ENCODE peak calls at places on chromosomes 1 and 21, in ten cellular contexts. F, C, O, R, L, E, G, T, B and J are unnamed samples.

GRCh38 chr1:9715536-9716226 is 64.2 kb downstream of the PIK3CD start:
- DNase-seq in C (no peak), F (peak; percentile 64), G (no peak), L (no peak), B (no peak), E (no peak), R (no peak), O (no peak), T (no peak), J (no peak)

GRCh38 chr1:31910933-31911332 is 27.2 kb downstream of the PTP4A2 start:
- DNase-seq in G (no peak), E (no peak), O (no peak), T (peak; percentile 46), F (no peak), B (peak; percentile 47), R (no peak), L (peak; percentile 24), C (no peak), J (no peak)

GRCh38 chr21:36635991-36636390 is 62.9 kb upstream of the SIM2 start:
- DNase-seq in C (no peak), T (no peak), B (no peak), F (no peak), L (no peak), E (no peak), G (no peak), R (no peak), O (no peak), J (no peak)

GRCh38 chr1:87436534-87436933 is 107.9 kb downstream of the LMO4 start:
- DNase-seq in C (peak; percentile 13), T (no peak), E (no peak), R (no peak), B (no peak), L (no peak), O (no peak), F (no peak), G (no peak), J (no peak)

GRCh38 chr1:48940946-48941732 is 164.4 kb upstream of the BEND5 start:
- DNase-seq in R (no peak), O (no peak), G (no peak), E (no peak), F (no peak), B (no peak), L (no peak), C (no peak), T (no peak), J (no peak)

GRCh38 chr1:222234351-222234750 is 313.6 kb downstream of the HHIPL2 start:
- DNase-seq in F (no peak), E (no peak), L (no peak), G (no peak), T (no peak), B (no peak), R (no peak), C (no peak), O (no peak), J (no peak)

GRCh38 chr1:172531846-172532699 is 877 bp upstream of the SUCO start:
- DNase-seq in R (peak; percentile 93), B (peak; percentile 99), G (peak; percentile 99), O (peak; percentile 78), E (peak; percentile 98), T (peak; percentile 98), F (peak; percentile 76), C (peak; percentile 95), L (peak; percentile 91), J (peak; percentile 90)

GRCh38 chr1:115687744-115688143 is 46.0 kb downstream of the VANGL1 start:
- DNase-seq in L (no peak), R (no peak), F (no peak), C (no peak), B (no peak), T (no peak), E (no peak), G (no peak), O (no peak), J (no peak)

GRCh38 chr1:224181453-224181810 is 1.6 kb upstream of the DEGS1 start:
- DNase-seq in B (no peak), G (no peak), T (peak; percentile 34), E (no peak), C (no peak), F (no peak), O (no peak), L (no peak), R (no peak), J (no peak)

GRCh38 chr1:1433804-1434130 is 1.7 kb upstream of the VWA1 start:
- DNase-seq in B (peak; percentile 57), O (no peak), R (no peak), L (no peak), T (no peak), G (no peak), F (no peak), C (peak; percentile 57), E (no peak), J (no peak)

GRCh38 chr1:155125946-155126493 is 1.7 kb upstream of the EFNA1 start:
- DNase-seq in R (no peak), F (no peak), O (peak; percentile 65), T (no peak), B (peak; percentile 46), G (peak; percentile 35), C (peak; percentile 54), L (peak; percentile 75), E (peak; percentile 89), J (no peak)

GRCh38 chr21:43608225-43608624 is 51.1 kb downstream of the HSF2BP start:
- DNase-seq in O (no peak), G (peak; percentile 87), L (no peak), F (no peak), B (peak; percentile 63), T (no peak), C (no peak), R (no peak), E (no peak), J (no peak)

GRCh38 chr1:156740679-156741612 is at the start of gene MRPL24:
- DNase-seq in F (peak; percentile 88), R (peak; percentile 97), C (peak; percentile 99), G (peak; percentile 99), L (peak; percentile 97), B (peak; percentile 99), O (peak; percentile 95), E (peak; percentile 99), T (peak; percentile 99), J (peak; percentile 97)

GRCh38 chr21:36699026-36699545 is at the start of gene SIM2:
- DNase-seq in R (no peak), C (no peak), T (no peak), F (no peak), O (no peak), G (no peak), L (peak; percentile 81), E (no peak), B (peak; percentile 53), J (peak; percentile 84)

GRCh38 chr1:30034627-30035521 is 688.5 kb downstream of the MATN1 start:
- DNase-seq in E (no peak), L (no peak), B (peak; percentile 8), T (no peak), C (peak; percentile 27), G (peak; percentile 7), F (no peak), O (no peak), R (no peak), J (no peak)

DNA sequence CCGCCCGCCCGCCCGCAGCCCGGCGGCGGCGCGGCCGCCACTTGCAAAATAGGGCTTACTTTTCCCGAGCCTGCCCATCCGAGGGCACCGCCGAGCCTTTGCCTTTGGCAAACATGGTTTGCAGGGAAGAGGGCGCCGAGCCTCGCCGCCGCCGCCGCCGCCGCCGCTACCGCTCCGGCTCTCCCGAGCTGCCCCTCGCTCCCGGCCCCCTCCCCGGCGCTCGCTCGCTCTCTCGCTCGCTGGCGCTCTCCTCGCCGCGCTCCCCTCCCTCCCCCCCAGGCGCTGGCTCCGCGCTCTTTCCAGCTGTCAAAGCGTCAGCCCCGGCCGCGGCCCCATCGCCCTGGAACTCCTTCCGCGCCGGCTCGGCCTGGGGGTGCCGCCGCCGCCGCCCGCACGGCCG is 300 bp downstream of the SSBP3 start:
- DNase-seq in T (no peak), O (no peak), R (no peak), F (no peak), G (no peak), B (peak; percentile 54), C (no peak), L (no peak), E (no peak), J (peak; percentile 54)
- H3K4me3 ChIP-seq in T (peak overlapping the region; percentile 61), O (peak overlapping the region; percentile 91), R (peak overlapping the region; percentile 94), F (no peak overlapping the region), G (no peak overlapping the region), B (peak overlapping the region; percentile 77), C (peak overlapping the region; percentile 95), L (peak overlapping the region; percentile 59), E (peak overlapping the region; percentile 90), J (peak overlapping the region; percentile 64)

GRCh38 chr21:41480086-41480690 is 27.8 kb downstream of the TMPRSS2 start:
- DNase-seq in R (no peak), B (no peak), C (no peak), O (no peak), G (no peak), T (no peak), E (no peak), L (no peak), F (no peak), J (no peak)
- H3K4me1 ChIP-seq in R (no peaks in the 10 kb centered on the region), B (peaks cover 13% of the 10 kb centered on the region), C (no peaks in the 10 kb centered on the region), O (no peaks in the 10 kb centered on the region), G (no peaks in the 10 kb centered on the region), T (no peaks in the 10 kb centered on the region), E (peaks cover 10% of the 10 kb centered on the region), L (peaks cover 34% of the 10 kb centered on the region), F (no peaks in the 10 kb centered on the region), J (no peaks in the 10 kb centered on the region)

DNA sequence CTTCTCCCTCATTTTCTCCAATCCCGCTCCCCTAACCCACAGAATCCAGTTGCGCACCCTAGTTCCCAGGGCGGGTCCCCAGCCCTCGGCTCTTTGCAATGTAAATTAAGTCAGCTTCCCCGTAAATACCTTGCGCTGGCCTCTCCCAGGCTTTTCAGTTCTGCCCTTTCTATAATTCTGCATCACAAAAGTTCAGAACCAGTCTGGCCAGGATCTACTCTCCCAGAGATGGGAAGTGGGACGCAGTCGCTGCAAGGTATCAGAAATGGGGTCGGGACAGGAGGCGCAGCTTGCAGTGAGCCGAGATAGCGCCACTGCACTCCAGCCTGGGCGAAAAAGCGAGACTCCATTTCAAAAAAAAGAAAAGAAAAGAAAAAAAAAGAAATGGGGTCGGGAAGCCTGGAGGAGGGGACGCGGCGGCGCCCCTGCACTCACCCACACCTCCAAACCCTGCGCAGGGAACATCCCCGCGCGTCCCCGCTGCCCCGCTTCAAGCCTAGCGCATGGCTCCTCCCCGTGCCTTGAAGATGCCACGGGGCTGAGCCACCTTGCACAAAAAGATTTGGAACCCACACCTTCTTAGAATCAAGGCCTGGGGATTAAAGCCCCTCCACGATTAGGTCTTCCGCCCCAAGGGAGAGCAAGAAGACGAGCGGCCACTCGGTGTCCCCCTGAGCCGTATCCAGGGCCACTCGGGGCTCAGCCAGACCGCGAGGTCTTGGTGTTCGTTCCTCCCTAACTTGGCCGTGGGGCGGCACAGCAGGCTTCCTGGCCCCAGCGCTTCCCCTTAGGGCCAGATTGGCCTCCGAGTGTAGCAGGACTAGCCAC is 27.2 kb upstream of the ITLN2 start:
- DNase-seq in T (no peak), G (no peak), R (no peak), C (no peak), O (no peak), L (no peak), B (peak; percentile 7), E (no peak), F (no peak), J (peak; percentile 35)
- H3K4me3 ChIP-seq in T (no peak overlapping the region), G (no peak overlapping the region), R (no peak overlapping the region), C (peak overlapping the region; percentile 15), O (no peak overlapping the region), L (no peak overlapping the region), B (no peak overlapping the region), E (no peak overlapping the region), F (peak overlapping the region; percentile 35), J (no peak overlapping the region)

DNA sequence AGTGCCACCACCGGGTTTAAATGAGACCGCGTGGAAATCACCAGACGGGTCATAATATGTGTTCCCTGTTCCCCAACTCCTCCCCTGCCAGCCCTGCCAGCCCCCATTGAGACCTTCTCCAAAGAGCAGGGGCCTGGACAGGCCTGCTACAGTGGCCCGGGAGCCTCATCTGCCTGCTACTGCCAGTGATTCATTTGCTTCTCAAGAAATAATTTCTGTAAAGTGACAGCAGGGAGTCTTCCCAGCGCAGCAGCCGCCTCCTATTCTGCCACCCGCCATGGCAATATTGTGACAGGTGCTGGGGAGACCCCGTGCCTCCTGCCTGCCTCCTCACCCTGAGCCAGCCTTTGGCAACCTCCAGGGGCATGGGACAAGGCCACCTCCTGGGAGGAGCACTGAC is 8.9 kb downstream of the IFFO2 start:
- DNase-seq in B (peak; percentile 57), T (no peak), E (no peak), O (no peak), L (no peak), C (no peak), R (no peak), F (no peak), G (no peak), J (no peak)
- H3K4me1 ChIP-seq in B (peaks cover 66% of the 10 kb centered on the region), T (no peaks in the 10 kb centered on the region), E (peaks cover 88% of the 10 kb centered on the region), O (peaks cover 54% of the 10 kb centered on the region), L (peaks cover 29% of the 10 kb centered on the region), C (peaks cover 99% of the 10 kb centered on the region), R (peaks cover 83% of the 10 kb centered on the region), F (peaks cover 91% of the 10 kb centered on the region), G (peaks cover 53% of the 10 kb centered on the region), J (peaks cover 10% of the 10 kb centered on the region)